ENCODE peak calls at places on chromosome 5, in six cellular contexts. Y is HCT116, P is GM23338, E is GM12878, T is HL-60, B is K562. G is an unnamed sample.

GRCh38 chr5:112228672-112229071 is 190.4 kb downstream of the EPB41L4A start:
- DNase-seq in Y (peak; percentile 36), P (peak; percentile 47), E (no peak), T (peak; percentile 1), B (no peak), G (no peak)

GRCh38 chr5:79256563-79256962 is 20.6 kb downstream of the JMY start:
- DNase-seq in Y (no peak), P (peak; percentile 35), E (no peak), T (no peak), B (no peak), G (no peak)

GRCh38 chr5:52441768-52442167 is 345.9 kb upstream of the ITGA1 start:
- DNase-seq in Y (no peak), P (no peak), E (no peak), T (no peak), B (no peak), G (no peak)

GRCh38 chr5:102119252-102119651 is 176.8 kb downstream of the SLCO4C1 start:
- DNase-seq in Y (no peak), P (no peak), E (no peak), T (no peak), B (no peak), G (no peak)

GRCh38 chr5:134175874-134176522 is 752 bp downstream of the SKP1 start:
- DNase-seq in Y (no peak), P (peak; percentile 42), E (no peak), T (no peak), B (no peak), G (no peak)

GRCh38 chr5:120304653-120305052 is 159.4 kb upstream of the PRR16 start:
- DNase-seq in Y (no peak), P (no peak), E (no peak), T (no peak), B (no peak), G (no peak)

GRCh38 chr5:52760695-52761366 is 26.9 kb upstream of the ITGA1 start:
- DNase-seq in Y (no peak), P (no peak), E (no peak), T (no peak), B (no peak), G (no peak)

GRCh38 chr5:143913008-143913752 is 101.2 kb downstream of the HMHB1 start:
- DNase-seq in Y (no peak), P (no peak), E (no peak), T (no peak), B (no peak), G (peak; percentile 61)

GRCh38 chr5:86968311-86968753 is 299.4 kb upstream of the RASA1 start:
- DNase-seq in Y (peak; percentile 54), P (peak; percentile 72), E (no peak), T (no peak), B (no peak), G (peak; percentile 38)

GRCh38 chr5:1090538-1090937 is 21.3 kb downstream of the SLC12A7 start:
- DNase-seq in Y (no peak), P (no peak), E (no peak), T (no peak), B (no peak), G (no peak)

GRCh38 chr5:119328753-119329602 is 26.8 kb upstream of the TNFAIP8 start:
- DNase-seq in Y (no peak), P (no peak), E (no peak), T (no peak), B (no peak), G (no peak)

GRCh38 chr5:137470111-137470920 is 28.8 kb downstream of the SPOCK1 start:
- DNase-seq in Y (no peak), P (no peak), E (no peak), T (no peak), B (no peak), G (peak; percentile 96)

GRCh38 chr5:180575571-180575970 is 15.7 kb downstream of the SCGB3A1 start:
- DNase-seq in Y (no peak), P (no peak), E (no peak), T (no peak), B (no peak), G (no peak)
- TF ChIP-seq REST in Y (no peak), P (no peak), E (no peak), T (no peak), B (no peak), G (no peak)

GRCh38 chr5:109743041-109743531 is 53.4 kb downstream of the MAN2A1 start:
- DNase-seq in Y (no peak), P (no peak), E (no peak), T (no peak), B (peak; percentile 33), G (no peak)
- TF ChIP-seq REST in Y (no peak), P (no peak), E (no peak), T (no peak), B (no peak), G (no peak)

DNA sequence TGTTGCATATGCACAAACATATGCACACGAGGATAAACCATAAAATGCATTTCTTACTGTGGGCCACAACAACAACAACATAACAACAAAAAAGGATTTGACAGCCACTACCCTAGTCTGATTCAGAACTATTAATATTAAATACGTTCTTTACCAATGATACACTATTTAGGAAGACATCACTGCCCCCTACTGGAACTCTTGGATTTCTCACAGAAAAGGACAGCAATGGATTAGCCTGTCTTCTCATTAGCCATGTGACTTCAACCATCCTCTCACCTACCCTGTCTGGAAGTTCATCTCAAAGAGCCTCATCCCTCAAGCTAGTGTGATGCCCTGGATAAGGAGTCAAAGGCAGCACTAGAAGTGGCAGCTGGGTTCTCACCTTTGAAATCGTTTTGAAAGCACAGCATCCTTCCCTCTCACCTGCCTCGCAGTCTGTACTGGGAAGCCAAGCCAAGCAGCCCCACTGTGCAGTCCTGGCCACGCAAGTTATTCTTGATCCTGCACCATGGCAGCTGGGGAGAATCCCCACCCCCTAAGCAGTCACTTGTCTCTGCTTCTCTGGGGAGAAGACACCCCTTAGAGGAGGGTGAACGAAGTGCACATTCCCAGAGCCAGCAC is 64.6 kb downstream of the SH3TC2 start:
- DNase-seq in Y (peak; percentile 63), P (peak; percentile 85), E (no peak), T (peak; percentile 57), B (peak; percentile 16), G (peak; percentile 60)
- TF ChIP-seq REST in Y (no peak), P (no peak), E (no peak), T (no peak), B (no peak), G (no peak)

GRCh38 chr5:88768411-88768810 is 114.6 kb downstream of the MEF2C start:
- DNase-seq in Y (no peak), P (no peak), E (no peak), T (no peak), B (no peak), G (no peak)
- TF ChIP-seq REST in Y (no peak), P (no peak), E (no peak), T (no peak), B (no peak), G (no peak)